ENCODE peak calls at places on chromosomes 7 and 10, in five cellular contexts. One of them, this sample, is unnamed.

GRCh38 chr10:2893446-2893845 is 173.9 kb upstream of the PFKP start:
- DNase-seq in retina: no peak
- DNase-seq in mesendoderm: no peak
- DNase-seq in NCI-H1436: no peak
- DNase-seq in Right ventricle myocardium inferior: no peak
- DNase-seq in this sample: no peak

GRCh38 chr7:85025312-85025756 is 161.5 kb downstream of the SEMA3D start:
- DNase-seq in retina: no peak
- DNase-seq in mesendoderm: no peak
- DNase-seq in NCI-H1436: no peak
- DNase-seq in Right ventricle myocardium inferior: peak
- DNase-seq in this sample: peak

GRCh38 chr10:112526130-112526529 is 79.1 kb downstream of the VTI1A start:
- DNase-seq in retina: no peak
- DNase-seq in mesendoderm: no peak
- DNase-seq in NCI-H1436: no peak
- DNase-seq in Right ventricle myocardium inferior: no peak
- DNase-seq in this sample: no peak

GRCh38 chr7:118878336-118878735 is 653.8 kb downstream of the ANKRD7 start:
- DNase-seq in retina: no peak
- DNase-seq in mesendoderm: no peak
- DNase-seq in NCI-H1436: no peak
- DNase-seq in Right ventricle myocardium inferior: no peak
- DNase-seq in this sample: no peak

GRCh38 chr7:6250364-6250833 is 22.0 kb downstream of the CYTH3 start:
- DNase-seq in retina: no peak
- DNase-seq in mesendoderm: no peak
- DNase-seq in NCI-H1436: no peak
- DNase-seq in Right ventricle myocardium inferior: no peak
- DNase-seq in this sample: no peak

GRCh38 chr7:99143853-99144672 is at the start of gene SMURF1:
- DNase-seq in retina: peak
- DNase-seq in mesendoderm: peak
- DNase-seq in NCI-H1436: peak
- DNase-seq in Right ventricle myocardium inferior: peak
- DNase-seq in this sample: peak

GRCh38 chr7:106064329-106064728 is 47.8 kb downstream of the SYPL1 start:
- DNase-seq in retina: no peak
- DNase-seq in mesendoderm: no peak
- DNase-seq in NCI-H1436: no peak
- DNase-seq in Right ventricle myocardium inferior: no peak
- DNase-seq in this sample: no peak

GRCh38 chr7:111558948-111559347 is 3.3 kb downstream of the IMMP2L start:
- DNase-seq in retina: no peak
- DNase-seq in mesendoderm: no peak
- DNase-seq in NCI-H1436: no peak
- DNase-seq in Right ventricle myocardium inferior: no peak
- DNase-seq in this sample: no peak

GRCh38 chr7:128697301-128697905 is 25.3 kb downstream of the GARIN1A start:
- DNase-seq in retina: peak
- DNase-seq in mesendoderm: peak
- DNase-seq in NCI-H1436: no peak
- DNase-seq in Right ventricle myocardium inferior: no peak
- DNase-seq in this sample: peak

GRCh38 chr7:23893172-23893941 is 183.3 kb downstream of the STK31 start:
- DNase-seq in retina: peak
- DNase-seq in mesendoderm: no peak
- DNase-seq in NCI-H1436: no peak
- DNase-seq in Right ventricle myocardium inferior: no peak
- DNase-seq in this sample: no peak

GRCh38 chr7:125098377-125098970 is 168.8 kb upstream of the POT1 start:
- DNase-seq in retina: no peak
- DNase-seq in mesendoderm: no peak
- DNase-seq in NCI-H1436: no peak
- DNase-seq in Right ventricle myocardium inferior: no peak
- DNase-seq in this sample: no peak

GRCh38 chr10:70695241-70696030 is 23.1 kb downstream of the ADAMTS14 start:
- DNase-seq in retina: no peak
- DNase-seq in mesendoderm: peak
- DNase-seq in NCI-H1436: no peak
- DNase-seq in Right ventricle myocardium inferior: no peak
- DNase-seq in this sample: no peak

GRCh38 chr10:72639441-72639873 is 13.6 kb upstream of the MICU1 start:
- DNase-seq in retina: no peak
- DNase-seq in mesendoderm: no peak
- DNase-seq in NCI-H1436: no peak
- DNase-seq in Right ventricle myocardium inferior: no peak
- DNase-seq in this sample: no peak

GRCh38 chr10:117477961-117478670 is 64.4 kb upstream of the EMX2 start:
- DNase-seq in retina: no peak
- DNase-seq in mesendoderm: peak
- DNase-seq in NCI-H1436: no peak
- DNase-seq in Right ventricle myocardium inferior: no peak
- DNase-seq in this sample: no peak

GRCh38 chr7:106057962-106058901 is 53.9 kb downstream of the SYPL1 start:
- DNase-seq in retina: peak
- DNase-seq in mesendoderm: peak
- DNase-seq in NCI-H1436: no peak
- DNase-seq in Right ventricle myocardium inferior: no peak
- DNase-seq in this sample: peak

GRCh38 chr7:123548406-123548805 is 9.2 kb downstream of the NDUFA5 start:
- DNase-seq in retina: no peak
- DNase-seq in mesendoderm: no peak
- DNase-seq in NCI-H1436: no peak
- DNase-seq in Right ventricle myocardium inferior: no peak
- DNase-seq in this sample: no peak

GRCh38 chr7:134932707-134933370 is 53.5 kb upstream of the AGBL3 start:
- DNase-seq in retina: no peak
- DNase-seq in mesendoderm: no peak
- DNase-seq in NCI-H1436: no peak
- DNase-seq in Right ventricle myocardium inferior: peak
- DNase-seq in this sample: peak

GRCh38 chr7:136074840-136075239 is 97.7 kb upstream of the MTPN start:
- DNase-seq in retina: no peak
- DNase-seq in mesendoderm: no peak
- DNase-seq in NCI-H1436: peak
- DNase-seq in Right ventricle myocardium inferior: no peak
- DNase-seq in this sample: no peak

GRCh38 chr7:70698219-70698832 is 433.6 kb upstream of the GALNT17 start:
- DNase-seq in retina: peak
- DNase-seq in mesendoderm: peak
- DNase-seq in NCI-H1436: peak
- DNase-seq in Right ventricle myocardium inferior: no peak
- DNase-seq in this sample: no peak

GRCh38 chr7:152674860-152675760 is 831 bp downstream of the XRCC2 start:
- DNase-seq in retina: no peak
- DNase-seq in mesendoderm: peak
- DNase-seq in NCI-H1436: peak
- DNase-seq in Right ventricle myocardium inferior: no peak
- DNase-seq in this sample: no peak

This sample was measured in right cardiac atrium.